ENCODE peak calls at places on chromosomes 6 and 20, in nine cellular contexts. H is IMR-90, V is pancreas, S is ovary, O is tibial artery, Q is left ventricle myocardium inferior, E is AG04450, X is thoracic aorta, L is psoas muscle. R is an unnamed sample.

GRCh38 chr6:132062626-132063025 is 111.5 kb upstream of the CCN2 start:
- DNase-seq in E (no peak), V (no peak), S (no peak), L (no peak), O (no peak), H (peak; percentile 33), Q (no peak), X (no peak), R (no peak)

GRCh38 chr6:129346964-129347363 is 363.0 kb downstream of the ARHGAP18 start:
- DNase-seq in V (no peak), O (no peak), X (no peak), Q (no peak), S (no peak), L (no peak), H (no peak), E (no peak), R (no peak)

GRCh38 chr20:34365765-34366213 is 2.7 kb downstream of the ITCH start:
- DNase-seq in V (no peak), L (no peak), O (no peak), Q (no peak), H (no peak), X (no peak), E (no peak), S (no peak), R (no peak)

GRCh38 chr6:113756290-113756665 is 100.9 kb upstream of the MARCKS start:
- DNase-seq in Q (no peak), H (no peak), X (no peak), E (no peak), V (no peak), S (no peak), L (no peak), O (no peak), R (no peak)

GRCh38 chr20:19936801-19937583 is 80.2 kb upstream of the NAA20 start:
- DNase-seq in Q (peak; percentile 43), O (no peak), X (no peak), H (no peak), E (no peak), V (no peak), L (peak; percentile 61), S (no peak), R (no peak)

GRCh38 chr20:60754866-60755265 is 497.2 kb upstream of the CDH4 start:
- DNase-seq in V (no peak), Q (no peak), E (no peak), S (no peak), L (no peak), O (no peak), H (no peak), X (no peak), R (no peak)

GRCh38 chr6:4435981-4436445 is 300.6 kb upstream of the ECI2 start:
- DNase-seq in L (no peak), E (no peak), X (no peak), Q (no peak), S (no peak), V (no peak), H (no peak), O (no peak), R (no peak)

GRCh38 chr6:64330694-64331309 is 695.2 kb downstream of the PHF3 start:
- DNase-seq in E (peak; percentile 51), S (peak; percentile 27), L (peak; percentile 68), O (no peak), V (peak; percentile 88), X (no peak), H (peak; percentile 77), Q (peak; percentile 58), R (peak; percentile 87)

GRCh38 chr6:36735110-36735971 is 37.7 kb downstream of the RAB44 start:
- DNase-seq in L (peak; percentile 90), Q (peak; percentile 87), H (peak; percentile 76), O (peak; percentile 91), X (peak; percentile 77), E (peak; percentile 63), S (peak; percentile 87), V (no peak), R (no peak)

GRCh38 chr20:24485981-24486380 is 16.6 kb downstream of the SYNDIG1 start:
- DNase-seq in O (no peak), V (no peak), L (no peak), E (no peak), H (no peak), X (no peak), S (no peak), Q (no peak), R (no peak)

GRCh38 chr6:154139894-154140293 is 100.9 kb downstream of the OPRM1 start:
- DNase-seq in O (no peak), Q (no peak), H (no peak), E (no peak), S (no peak), X (no peak), L (no peak), V (no peak), R (no peak)

GRCh38 chr6:32129297-32130088 is 595 bp downstream of the FKBPL start:
- DNase-seq in L (peak; percentile 10), V (no peak), O (no peak), S (no peak), Q (no peak), X (no peak), E (no peak), H (no peak), R (no peak)

GRCh38 chr6:149216459-149216858 is 101.1 kb upstream of the TAB2 start:
- DNase-seq in X (no peak), S (no peak), V (no peak), H (no peak), O (no peak), E (no peak), Q (no peak), L (no peak), R (no peak)

GRCh38 chr6:64010010-64010409 is 374.4 kb downstream of the PHF3 start:
- DNase-seq in H (no peak), X (no peak), S (no peak), Q (no peak), V (no peak), O (no peak), L (no peak), E (no peak), R (peak; percentile 35)

GRCh38 chr20:45826381-45827019 is 612 bp downstream of the TNNC2 start:
- DNase-seq in E (no peak), L (peak; percentile 88), O (peak; percentile 54), X (no peak), H (peak; percentile 31), V (no peak), Q (no peak), S (peak; percentile 50), R (no peak)

GRCh38 chr6:159577564-159577963 is 115.5 kb downstream of the SOD2 start:
- DNase-seq in L (no peak), O (no peak), H (peak; percentile 4), X (no peak), E (no peak), V (no peak), Q (no peak), S (no peak), R (no peak)

GRCh38 chr6:133609404-133610270 is 279.3 kb upstream of the TCF21 start:
- DNase-seq in E (peak; percentile 100), X (no peak), H (peak; percentile 100), Q (no peak), L (no peak), S (no peak), O (no peak), V (no peak), R (no peak)

GRCh38 chr6:35737413-35738211 is 780 bp downstream of the ARMC12 start:
- DNase-seq in V (no peak), O (no peak), E (peak; percentile 77), L (no peak), Q (no peak), H (peak; percentile 87), X (no peak), S (peak; percentile 41), R (peak; percentile 31)

GRCh38 chr20:671252-672030 is 4.2 kb downstream of the SCRT2 start:
- DNase-seq in V (no peak), S (no peak), L (no peak), E (no peak), O (no peak), H (no peak), Q (no peak), X (no peak), R (no peak)

GRCh38 chr20:674936-675452 is 608 bp downstream of the SCRT2 start:
- DNase-seq in H (no peak), V (no peak), O (no peak), S (no peak), X (no peak), Q (no peak), L (no peak), E (no peak), R (peak; percentile 24)

GRCh38 chr20:675453-676314 is at the start of gene SCRT2:
- DNase-seq in S (peak; percentile 78), O (peak; percentile 66), H (peak; percentile 65), Q (peak; percentile 86), V (peak; percentile 97), X (no peak), E (peak; percentile 13), L (peak; percentile 91), R (peak; percentile 26)

GRCh38 chr20:673606-674005 is 2.0 kb downstream of the SCRT2 start:
- DNase-seq in H (no peak), V (no peak), L (no peak), E (no peak), S (no peak), Q (no peak), O (no peak), X (no peak), R (no peak)

GRCh38 chr20:672975-673604 is 2.5 kb downstream of the SCRT2 start:
- DNase-seq in S (no peak), X (no peak), Q (no peak), H (no peak), E (no peak), L (no peak), V (no peak), O (no peak), R (no peak)
- TF ChIP-seq CTCF in S (no peak), X (no peak), Q (peak; percentile 28), H (peak; percentile 8), E (peak; percentile 11), L (no peak), V (no peak), O (no peak), R (peak; percentile 48)

DNA sequence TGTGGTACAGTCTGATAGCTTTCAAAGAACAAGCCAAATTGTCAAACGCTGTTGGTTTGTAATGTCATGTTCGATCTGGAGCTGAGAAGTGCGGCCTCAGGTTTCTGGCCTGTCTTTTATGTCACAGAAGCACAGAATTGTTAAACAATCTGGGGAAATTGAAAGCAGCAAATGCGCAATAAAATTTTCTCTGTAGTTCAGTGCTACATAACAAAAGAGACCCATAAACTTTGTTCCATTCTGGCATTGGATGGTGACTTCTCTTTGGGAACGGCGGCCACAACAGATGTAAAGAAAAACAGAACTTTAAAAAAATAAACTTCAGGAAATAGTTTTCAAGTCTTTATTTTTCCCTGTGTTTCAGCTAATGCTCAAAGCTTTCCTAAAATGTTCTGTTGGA is 106.9 kb downstream of the PRL start:
- DNase-seq in V (no peak), H (no peak), S (no peak), O (no peak), Q (no peak), L (no peak), X (no peak), E (no peak), R (no peak)
- H3K9me3 ChIP-seq in V (no peaks in the 10 kb centered on the region), H (peaks cover 4% of the 10 kb centered on the region), S (no peaks in the 10 kb centered on the region), O (peaks cover 6% of the 10 kb centered on the region), Q (peaks cover 6% of the 10 kb centered on the region), L (peaks cover 4% of the 10 kb centered on the region), X (no peaks in the 10 kb centered on the region), E (no peaks in the 10 kb centered on the region), R (no peaks in the 10 kb centered on the region)

GRCh38 chr20:36819662-36820061 is 46.1 kb upstream of the DSN1 start:
- DNase-seq in S (no peak), O (no peak), Q (no peak), X (no peak), V (no peak), L (no peak), H (no peak), E (no peak), R (no peak)
- TF ChIP-seq CTCF in S (no peak), O (no peak), Q (no peak), X (no peak), V (no peak), L (no peak), H (no peak), E (no peak), R (no peak)

GRCh38 chr20:55937283-55937682 is 68.0 kb downstream of the CBLN4 start:
- DNase-seq in V (no peak), O (no peak), Q (no peak), S (no peak), X (no peak), H (no peak), E (no peak), L (no peak), R (no peak)
- H3K9me3 ChIP-seq in V (no peaks in the 10 kb centered on the region), O (no peaks in the 10 kb centered on the region), Q (peaks cover 31% of the 10 kb centered on the region), S (no peaks in the 10 kb centered on the region), X (no peaks in the 10 kb centered on the region), H (peaks cover 10% of the 10 kb centered on the region), E (peaks cover 15% of the 10 kb centered on the region), L (no peaks in the 10 kb centered on the region), R (no peaks in the 10 kb centered on the region)